ENCODE peak calls at places on chromosomes 2 and 18, in five cellular contexts. P, U, W, Q and A are unnamed samples.

GRCh38 chr18:7617738-7618422 is 50.8 kb downstream of the PTPRM start:
- DNase-seq in P (no peak), U (no peak), W (no peak), Q (no peak), A (no peak)

GRCh38 chr2:166115589-166115988 is 12.2 kb downstream of the SCN1A start:
- DNase-seq in P (no peak), U (no peak), W (no peak), Q (no peak), A (no peak)

GRCh38 chr18:33670052-33670451 is 92.0 kb downstream of the ASXL3 start:
- DNase-seq in P (no peak), U (no peak), W (no peak), Q (no peak), A (no peak)

GRCh38 chr2:133780099-133780996 is 212.1 kb upstream of the NCKAP5 start:
- DNase-seq in P (peak), U (peak), W (peak), Q (peak), A (no peak)

GRCh38 chr18:9091066-9091476 is 11.4 kb upstream of the NDUFV2 start:
- DNase-seq in P (no peak), U (no peak), W (no peak), Q (no peak), A (no peak)

GRCh38 chr2:7924033-7924762 is 757.7 kb upstream of the ID2 start:
- DNase-seq in P (no peak), U (no peak), W (no peak), Q (no peak), A (no peak)

GRCh38 chr18:36766836-36767235 is 62.0 kb downstream of the TPGS2 start:
- DNase-seq in P (no peak), U (no peak), W (no peak), Q (no peak), A (no peak)

GRCh38 chr2:165462433-165462832 is 7.1 kb upstream of the CSRNP3 start:
- DNase-seq in P (no peak), U (no peak), W (peak), Q (no peak), A (no peak)

GRCh38 chr2:62654423-62654791 is 51.1 kb upstream of the EHBP1 start:
- DNase-seq in P (no peak), U (no peak), W (no peak), Q (no peak), A (no peak)

GRCh38 chr2:196798980-196799379 is 503 bp downstream of the GTF3C3 start:
- DNase-seq in P (no peak), U (peak), W (peak), Q (no peak), A (no peak)

GRCh38 chr2:56680971-56681631 is 497.3 kb downstream of the CCDC85A start:
- DNase-seq in P (no peak), U (no peak), W (no peak), Q (no peak), A (no peak)

DNA sequence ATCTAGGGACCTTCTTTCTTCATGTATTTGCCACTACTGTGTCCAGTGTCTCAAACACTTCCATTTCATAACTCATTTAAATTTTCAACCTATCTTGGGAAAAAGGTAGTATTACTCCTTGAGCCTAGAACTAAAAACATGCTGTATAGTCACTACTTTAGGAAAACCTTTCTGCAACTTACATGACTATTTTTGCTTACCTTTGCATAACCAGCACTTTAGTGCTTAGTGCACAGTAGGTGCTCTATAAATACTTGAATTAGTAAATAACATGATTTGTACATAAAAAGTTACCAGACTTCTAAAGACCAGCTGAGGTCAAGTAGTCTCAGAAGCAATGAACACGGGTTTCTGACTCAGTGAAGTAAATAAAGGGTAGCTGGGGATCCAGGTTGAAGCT is 62.5 kb upstream of the DTNB start:
- DNase-seq in P (no peak), U (no peak), W (no peak), Q (no peak), A (no peak)
- TF ChIP-seq POLR2AphosphoS5 in P (no peak), U (no peak), W (no peak), Q (no peak), A (no peak)

GRCh38 chr2:55518846-55519167 is 711 bp upstream of the CFAP36 start:
- DNase-seq in P (peak), U (peak), W (peak), Q (no peak), A (no peak)
- TF ChIP-seq TAF1 in P (no peak), U (no peak), W (no peak), Q (no peak), A (no peak)

DNA sequence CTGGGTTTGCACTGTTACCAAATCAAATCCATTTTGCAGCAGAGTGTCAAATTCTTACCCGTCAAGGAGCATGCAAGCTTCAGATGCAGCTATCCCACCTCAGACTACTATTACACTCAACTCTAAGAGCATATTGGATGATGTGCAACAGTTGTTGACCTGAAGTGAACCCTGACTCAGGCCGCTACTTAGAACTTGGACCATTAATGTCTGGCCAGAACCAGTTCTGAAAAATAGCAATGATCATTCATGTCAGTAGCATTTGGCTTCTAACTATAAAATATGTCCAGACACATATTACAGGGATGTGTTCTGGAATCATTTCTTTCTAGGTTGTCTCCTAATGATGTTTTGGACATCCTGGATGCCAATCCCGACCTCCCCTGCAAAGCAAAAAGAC is 135.5 kb upstream of the PKDCC start:
- DNase-seq in P (no peak), U (no peak), W (no peak), Q (no peak), A (no peak)
- TF ChIP-seq POLR2AphosphoS5 in P (no peak), U (no peak), W (no peak), Q (no peak), A (no peak)

GRCh38 chr18:60292186-60292585 is 80.4 kb downstream of the MC4R start:
- DNase-seq in P (no peak), U (no peak), W (no peak), Q (no peak), A (no peak)
- TF ChIP-seq TAF1 in P (no peak), U (no peak), W (no peak), Q (no peak), A (no peak)

GRCh38 chr2:42784204-42784880 is 8.0 kb downstream of the HAAO start:
- DNase-seq in P (no peak), U (no peak), W (peak), Q (no peak), A (no peak)

GRCh38 chr2:42787424-42787787 is 5.0 kb downstream of the HAAO start:
- DNase-seq in P (no peak), U (no peak), W (no peak), Q (no peak), A (no peak)

GRCh38 chr2:42781204-42781603 is 11.2 kb downstream of the HAAO start:
- DNase-seq in P (no peak), U (no peak), W (no peak), Q (no peak), A (no peak)

GRCh38 chr2:42786561-42787345 is 5.6 kb downstream of the HAAO start:
- DNase-seq in P (no peak), U (no peak), W (peak), Q (peak), A (no peak)

GRCh38 chr2:42783511-42783910 is 8.9 kb downstream of the HAAO start:
- DNase-seq in P (no peak), U (no peak), W (no peak), Q (no peak), A (no peak)
- TF ChIP-seq POLR2AphosphoS5 in P (no peak), U (no peak), W (no peak), Q (no peak), A (no peak)

GRCh38 chr2:104378853-104379374 is 475.0 kb upstream of the POU3F3 start:
- DNase-seq in P (peak), U (no peak), W (peak), Q (no peak), A (no peak)
- TF ChIP-seq TAF1 in P (no peak), U (no peak), W (no peak), Q (no peak), A (no peak)